ENCODE peak calls at places on chromosomes 3 and 15, in eight cellular contexts. W is MM.1S, U is HCT116, C is GM23248, B is GM23338, E is hepatocyte, M is OCI-LY7, I is SK-N-SH. O is an unnamed sample.

GRCh38 chr3:76566211-76566534 is 473.7 kb upstream of the ROBO2 start:
- DNase-seq in U (no peak), M (no peak), C (no peak), W (no peak), E (peak; percentile 34), I (no peak), B (no peak), O (no peak)

GRCh38 chr15:68183886-68184285 is 21.2 kb downstream of the CALML4 start:
- DNase-seq in E (no peak), B (no peak), M (no peak), C (peak; percentile 40), U (no peak), W (no peak), I (no peak), O (no peak)

GRCh38 chr15:38130739-38131498 is 121.7 kb upstream of the SPRED1 start:
- DNase-seq in I (peak; percentile 17), B (peak; percentile 28), E (peak; percentile 74), C (peak; percentile 98), M (peak; percentile 20), W (peak; percentile 31), U (no peak), O (peak; percentile 61)

GRCh38 chr15:98063311-98063710 is 102.8 kb downstream of the ARRDC4 start:
- DNase-seq in I (no peak), C (no peak), E (no peak), M (no peak), U (no peak), W (no peak), B (no peak), O (no peak)

GRCh38 chr3:176766862-176767261 is 430.4 kb downstream of the TBL1XR1 start:
- DNase-seq in C (peak; percentile 3), M (no peak), E (no peak), U (no peak), I (no peak), W (no peak), B (no peak), O (no peak)

GRCh38 chr15:67680645-67681044 is 138.1 kb downstream of the MAP2K5 start:
- DNase-seq in W (no peak), U (no peak), B (no peak), M (peak; percentile 38), I (peak; percentile 2), E (no peak), C (no peak), O (no peak)

GRCh38 chr3:157574580-157574979 is 71.4 kb upstream of the VEPH1 start:
- DNase-seq in W (no peak), U (no peak), I (no peak), M (no peak), E (no peak), C (no peak), B (no peak), O (no peak)

GRCh38 chr15:77118787-77119410 is 48.0 kb upstream of the TSPAN3 start:
- DNase-seq in M (peak; percentile 67), U (peak; percentile 36), I (peak; percentile 55), E (peak; percentile 80), C (peak; percentile 82), W (peak; percentile 63), B (peak; percentile 69), O (peak; percentile 65)

GRCh38 chr3:152235709-152236298 is 32.9 kb upstream of the MBNL1 start:
- DNase-seq in I (no peak), E (no peak), M (no peak), U (peak; percentile 6), C (peak; percentile 65), W (no peak), B (no peak), O (no peak)

GRCh38 chr3:168959731-168960130 is 703.8 kb downstream of the MECOM start:
- DNase-seq in C (no peak), W (no peak), M (no peak), B (no peak), U (no peak), I (no peak), E (no peak), O (no peak)

GRCh38 chr3:9420850-9421549 is 23.6 kb downstream of the SETD5 start:
- DNase-seq in W (no peak), E (no peak), M (no peak), B (no peak), C (peak; percentile 54), U (no peak), I (no peak), O (no peak)

GRCh38 chr3:97927699-97928098 is 44.5 kb downstream of the RIOX2 start:
- DNase-seq in B (no peak), M (no peak), I (no peak), E (no peak), W (no peak), U (no peak), C (no peak), O (no peak)

GRCh38 chr15:94294556-94294955 is 63.2 kb downstream of the MCTP2 start:
- DNase-seq in B (no peak), M (no peak), W (no peak), E (no peak), I (no peak), U (no peak), C (no peak), O (no peak)

GRCh38 chr3:133459400-133459799 is 59.5 kb downstream of the BFSP2 start:
- DNase-seq in E (no peak), I (no peak), U (no peak), C (peak; percentile 13), B (no peak), W (no peak), M (no peak), O (peak; percentile 21)

GRCh38 chr15:88454231-88454630 is 13.0 kb downstream of the MRPL46 start:
- DNase-seq in W (no peak), M (no peak), I (no peak), C (peak; percentile 63), B (no peak), E (no peak), U (no peak), O (no peak)

GRCh38 chr3:55189359-55189801 is 261.5 kb upstream of the LRTM1 start:
- DNase-seq in I (no peak), B (peak; percentile 48), E (peak; percentile 29), C (peak; percentile 39), M (no peak), U (no peak), W (no peak), O (no peak)

GRCh38 chr3:45524605-45525004 is 69.9 kb upstream of the LIMD1 start:
- DNase-seq in M (no peak), W (no peak), B (no peak), C (peak; percentile 46), I (no peak), U (no peak), E (no peak), O (no peak)

GRCh38 chr3:187987919-187988318 is 166.0 kb upstream of the LPP start:
- DNase-seq in M (no peak), W (no peak), U (no peak), C (no peak), B (no peak), E (no peak), I (no peak), O (no peak)

GRCh38 chr3:194809382-194809781 is 123.7 kb downstream of the FAM43A start:
- DNase-seq in B (no peak), M (no peak), I (peak; percentile 68), W (no peak), E (no peak), C (no peak), U (no peak), O (no peak)

GRCh38 chr15:69265347-69265955 is 33.3 kb upstream of the PAQR5 start:
- DNase-seq in M (peak; percentile 47), E (peak; percentile 32), U (peak; percentile 34), C (peak; percentile 44), I (no peak), B (peak; percentile 57), W (peak; percentile 68), O (peak; percentile 55)

GRCh38 chr3:146895026-146895749 is 290.0 kb upstream of the PLSCR5 start:
- DNase-seq in I (no peak), C (peak; percentile 91), E (no peak), W (no peak), B (no peak), M (no peak), U (no peak), O (no peak)
- H3K4me1 ChIP-seq in I (no peaks in the 10 kb centered on the region), C (peaks cover 22% of the 10 kb centered on the region), E (no peaks in the 10 kb centered on the region), W (no peaks in the 10 kb centered on the region), B (peaks cover 4% of the 10 kb centered on the region), M (no peaks in the 10 kb centered on the region), U (no peaks in the 10 kb centered on the region), O (no peaks in the 10 kb centered on the region)

GRCh38 chr15:51629612-51630011 is 7.0 kb upstream of the DMXL2 start:
- DNase-seq in B (no peak), E (no peak), I (no peak), M (no peak), C (peak; percentile 25), U (no peak), W (no peak), O (no peak)

GRCh38 chr15:51634591-51635198 is 12.1 kb upstream of the DMXL2 start:
- DNase-seq in B (no peak), M (no peak), C (no peak), W (no peak), U (no peak), E (no peak), I (no peak), O (no peak)
- H3K4me3 ChIP-seq in B (no peak overlapping the region), M (no peak overlapping the region), C (no peak overlapping the region), W (no peak overlapping the region), U (no peak overlapping the region), E (no peak overlapping the region), I (no peak overlapping the region), O (no peak overlapping the region)

GRCh38 chr15:74540135-74540760 is 772 bp upstream of the ARID3B start:
- DNase-seq in W (peak; percentile 43), C (peak; percentile 70), M (peak; percentile 24), E (no peak), I (peak; percentile 31), B (peak; percentile 33), U (no peak), O (peak; percentile 33)
- TF ChIP-seq EZH2phosphoT487 in W (no peak), C (no peak), M (no peak), E (no peak), I (no peak), B (no peak), U (no peak), O (no peak)

GRCh38 chr3:123140591-123140990 is 61.2 kb upstream of the SEC22A start:
- DNase-seq in B (no peak), M (no peak), U (no peak), E (no peak), W (no peak), I (no peak), C (no peak), O (no peak)

GRCh38 chr3:123138819-123139517 is 62.8 kb upstream of the SEC22A start:
- DNase-seq in M (no peak), I (peak; percentile 78), U (no peak), W (no peak), E (peak; percentile 71), B (no peak), C (peak; percentile 41), O (no peak)

GRCh38 chr3:123137001-123137400 is 64.7 kb upstream of the SEC22A start:
- DNase-seq in B (no peak), M (no peak), W (no peak), I (peak; percentile 58), C (no peak), E (no peak), U (no peak), O (peak; percentile 51)

GRCh38 chr3:123143669-123144411 is 57.9 kb upstream of the SEC22A start:
- DNase-seq in M (no peak), B (peak; percentile 41), E (peak; percentile 51), I (no peak), C (peak; percentile 35), U (no peak), W (no peak), O (peak; percentile 18)

DNA sequence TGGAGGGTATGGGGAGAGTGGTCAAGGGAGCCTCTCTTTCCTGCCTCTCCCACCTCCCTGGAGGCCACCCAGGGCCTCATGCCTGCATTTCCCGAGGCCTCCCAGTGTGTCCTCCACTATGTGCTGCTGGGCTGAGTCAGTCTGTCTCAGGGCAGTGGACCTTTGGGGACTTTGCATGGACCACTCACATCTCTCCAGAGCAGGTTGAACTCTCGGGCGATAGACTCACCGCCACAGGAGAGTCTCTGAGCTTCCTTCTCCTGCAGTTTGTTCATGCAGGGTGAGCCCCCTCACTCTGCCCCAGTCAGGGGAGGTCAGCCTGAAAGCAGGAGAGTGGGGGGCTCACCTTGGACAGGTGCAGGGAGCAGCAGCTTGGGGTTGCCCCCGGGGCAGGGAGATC is 60.5 kb upstream of the SEC22A start:
- DNase-seq in I (no peak), C (no peak), E (no peak), B (no peak), U (no peak), M (no peak), W (no peak), O (no peak)
- H3K4me1 ChIP-seq in I (peaks cover 41% of the 10 kb centered on the region), C (no peaks in the 10 kb centered on the region), E (peaks cover 12% of the 10 kb centered on the region), B (peaks cover 12% of the 10 kb centered on the region), U (peaks cover 20% of the 10 kb centered on the region), M (no peaks in the 10 kb centered on the region), W (no peaks in the 10 kb centered on the region), O (peaks cover 7% of the 10 kb centered on the region)